ENCODE peak calls at places on chromosomes 11 and 22, in eight cellular contexts. One of them, this sample, is unnamed.

GRCh38 chr11:3014314-3014938 is 22.3 kb upstream of the NAP1L4 start:
- DNase-seq in LNCaP clone FGC: no peak
- DNase-seq in tibial nerve: no peak
- DNase-seq in thoracic aorta: no peak
- DNase-seq in stomach: no peak
- DNase-seq in PC-9: no peak
- DNase-seq in coronary artery: no peak
- DNase-seq in cardiac fibroblast: no peak
- DNase-seq in this sample: no peak

GRCh38 chr11:35418282-35418846 is 994 bp downstream of the SLC1A2 start:
- DNase-seq in LNCaP clone FGC: no peak
- DNase-seq in tibial nerve: no peak
- DNase-seq in thoracic aorta: no peak
- DNase-seq in stomach: no peak
- DNase-seq in PC-9: no peak
- DNase-seq in coronary artery: no peak
- DNase-seq in cardiac fibroblast: no peak
- DNase-seq in this sample: no peak

GRCh38 chr11:48169706-48170105 is 46.9 kb upstream of the OR4B1 start:
- DNase-seq in LNCaP clone FGC: no peak
- DNase-seq in tibial nerve: no peak
- DNase-seq in thoracic aorta: no peak
- DNase-seq in stomach: no peak
- DNase-seq in PC-9: no peak
- DNase-seq in coronary artery: no peak
- DNase-seq in cardiac fibroblast: peak
- DNase-seq in this sample: no peak

GRCh38 chr11:26365284-26365683 is 33.4 kb downstream of the ANO3 start:
- DNase-seq in LNCaP clone FGC: no peak
- DNase-seq in tibial nerve: no peak
- DNase-seq in thoracic aorta: no peak
- DNase-seq in stomach: no peak
- DNase-seq in PC-9: no peak
- DNase-seq in coronary artery: no peak
- DNase-seq in cardiac fibroblast: no peak
- DNase-seq in this sample: no peak

GRCh38 chr22:23000657-23001439 is 69.5 kb upstream of the GNAZ start:
- DNase-seq in LNCaP clone FGC: no peak
- DNase-seq in tibial nerve: no peak
- DNase-seq in thoracic aorta: no peak
- DNase-seq in stomach: no peak
- DNase-seq in PC-9: no peak
- DNase-seq in coronary artery: no peak
- DNase-seq in cardiac fibroblast: no peak
- DNase-seq in this sample: no peak

GRCh38 chr11:62539238-62539925 is 7.2 kb downstream of the AHNAK start:
- DNase-seq in LNCaP clone FGC: no peak
- DNase-seq in tibial nerve: no peak
- DNase-seq in thoracic aorta: no peak
- DNase-seq in stomach: peak
- DNase-seq in PC-9: peak
- DNase-seq in coronary artery: no peak
- DNase-seq in cardiac fibroblast: peak
- DNase-seq in this sample: peak

GRCh38 chr11:9740202-9740881 is 76.5 kb downstream of the SWAP70 start:
- DNase-seq in LNCaP clone FGC: peak
- DNase-seq in tibial nerve: no peak
- DNase-seq in thoracic aorta: no peak
- DNase-seq in stomach: no peak
- DNase-seq in PC-9: no peak
- DNase-seq in coronary artery: no peak
- DNase-seq in cardiac fibroblast: no peak
- DNase-seq in this sample: no peak

GRCh38 chr11:81301426-81301825 is 1432.2 kb downstream of the FAM181B start:
- DNase-seq in LNCaP clone FGC: no peak
- DNase-seq in tibial nerve: no peak
- DNase-seq in thoracic aorta: no peak
- DNase-seq in stomach: no peak
- DNase-seq in PC-9: no peak
- DNase-seq in coronary artery: no peak
- DNase-seq in cardiac fibroblast: no peak
- DNase-seq in this sample: no peak

GRCh38 chr22:37033605-37034430 is 14.3 kb downstream of the MPST start:
- DNase-seq in LNCaP clone FGC: no peak
- DNase-seq in tibial nerve: no peak
- DNase-seq in thoracic aorta: no peak
- DNase-seq in stomach: no peak
- DNase-seq in PC-9: peak
- DNase-seq in coronary artery: no peak
- DNase-seq in cardiac fibroblast: no peak
- DNase-seq in this sample: no peak

GRCh38 chr11:61587951-61588695 is 7.2 kb upstream of the SYT7 start:
- DNase-seq in LNCaP clone FGC: no peak
- DNase-seq in tibial nerve: no peak
- DNase-seq in thoracic aorta: no peak
- DNase-seq in stomach: peak
- DNase-seq in PC-9: peak
- DNase-seq in coronary artery: no peak
- DNase-seq in cardiac fibroblast: no peak
- DNase-seq in this sample: no peak

GRCh38 chr11:71940561-71941219 is 11.8 kb downstream of the RNF121 start:
- DNase-seq in LNCaP clone FGC: no peak
- DNase-seq in tibial nerve: no peak
- DNase-seq in thoracic aorta: no peak
- DNase-seq in stomach: no peak
- DNase-seq in PC-9: no peak
- DNase-seq in coronary artery: no peak
- DNase-seq in cardiac fibroblast: no peak
- DNase-seq in this sample: peak

DNA sequence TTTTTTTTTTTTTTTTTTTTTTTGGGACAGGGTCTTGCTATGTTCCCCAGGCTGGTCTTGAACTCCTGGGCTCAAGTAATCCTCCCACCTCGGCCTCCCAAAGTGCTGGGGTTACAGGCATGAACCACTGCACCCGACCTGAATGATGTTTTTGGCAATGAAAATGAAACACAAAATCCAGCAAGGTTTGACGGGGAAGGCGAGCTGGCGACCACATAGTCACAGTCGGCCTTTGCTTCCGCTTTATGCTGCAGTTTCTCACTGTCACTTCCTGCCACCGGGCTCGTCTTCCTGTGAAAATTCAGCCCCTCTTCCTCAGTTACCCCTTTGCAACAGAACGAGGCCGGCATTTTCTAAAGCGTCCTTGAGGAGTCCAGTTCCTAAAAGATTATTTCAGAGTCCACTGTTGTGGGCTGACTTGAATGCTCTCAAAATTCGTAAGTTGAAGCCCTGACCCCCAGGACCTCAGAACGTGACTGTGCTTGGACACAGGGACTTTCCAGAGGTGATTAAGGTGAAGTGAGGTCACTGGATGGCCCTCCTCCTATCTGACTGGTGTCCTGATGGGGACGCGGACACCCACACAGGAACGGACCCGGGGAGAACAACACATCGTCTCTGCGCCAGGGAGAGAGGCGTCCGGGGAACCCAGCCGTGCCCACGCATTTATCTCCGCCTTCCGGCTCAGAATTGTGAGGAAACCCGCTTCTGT is 2.9 kb upstream of the BID start:
- DNase-seq in LNCaP clone FGC: no peak
- DNase-seq in tibial nerve: no peak
- DNase-seq in thoracic aorta: no peak
- DNase-seq in stomach: peak
- DNase-seq in PC-9: no peak
- DNase-seq in coronary artery: no peak
- DNase-seq in cardiac fibroblast: no peak
- DNase-seq in this sample: no peak
- H3K4me3 ChIP-seq in LNCaP clone FGC: no peak
- H3K4me3 ChIP-seq in tibial nerve: no peak
- H3K4me3 ChIP-seq in thoracic aorta: peak
- H3K4me3 ChIP-seq in stomach: peak
- H3K4me3 ChIP-seq in PC-9: no peak
- H3K4me3 ChIP-seq in coronary artery: peak
- H3K4me3 ChIP-seq in cardiac fibroblast: no peak
- H3K4me3 ChIP-seq in this sample: no peak

GRCh38 chr11:17477361-17477760 is 716 bp upstream of the ABCC8 start:
- DNase-seq in LNCaP clone FGC: no peak
- DNase-seq in tibial nerve: no peak
- DNase-seq in thoracic aorta: no peak
- DNase-seq in stomach: no peak
- DNase-seq in PC-9: no peak
- DNase-seq in coronary artery: no peak
- DNase-seq in cardiac fibroblast: no peak
- DNase-seq in this sample: no peak

GRCh38 chr11:17475666-17476316 is 854 bp downstream of the ABCC8 start:
- DNase-seq in LNCaP clone FGC: no peak
- DNase-seq in tibial nerve: no peak
- DNase-seq in thoracic aorta: no peak
- DNase-seq in stomach: no peak
- DNase-seq in PC-9: no peak
- DNase-seq in coronary artery: no peak
- DNase-seq in cardiac fibroblast: no peak
- DNase-seq in this sample: no peak

GRCh38 chr11:17478064-17478463 is 1.4 kb upstream of the ABCC8 start:
- DNase-seq in LNCaP clone FGC: no peak
- DNase-seq in tibial nerve: no peak
- DNase-seq in thoracic aorta: no peak
- DNase-seq in stomach: no peak
- DNase-seq in PC-9: no peak
- DNase-seq in coronary artery: no peak
- DNase-seq in cardiac fibroblast: no peak
- DNase-seq in this sample: no peak

GRCh38 chr11:17476317-17477083 is at the start of gene ABCC8:
- DNase-seq in LNCaP clone FGC: no peak
- DNase-seq in tibial nerve: no peak
- DNase-seq in thoracic aorta: no peak
- DNase-seq in stomach: peak
- DNase-seq in PC-9: no peak
- DNase-seq in coronary artery: no peak
- DNase-seq in cardiac fibroblast: no peak
- DNase-seq in this sample: no peak

DNA sequence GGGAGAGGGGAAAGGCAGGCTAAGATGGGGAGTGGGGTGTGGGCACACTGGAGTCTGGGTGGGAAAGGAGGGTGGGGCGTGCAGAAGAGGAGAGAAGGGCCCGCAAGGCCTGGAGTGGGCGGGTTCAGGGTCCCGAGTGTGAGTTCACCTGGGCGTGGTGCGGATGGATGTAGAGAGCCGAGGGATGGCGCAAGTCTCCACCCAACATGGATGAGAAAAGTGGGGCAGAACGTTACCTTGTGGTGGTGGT is 364 bp upstream of the ABCC8 start:
- DNase-seq in LNCaP clone FGC: no peak
- DNase-seq in tibial nerve: no peak
- DNase-seq in thoracic aorta: no peak
- DNase-seq in stomach: no peak
- DNase-seq in PC-9: no peak
- DNase-seq in coronary artery: no peak
- DNase-seq in cardiac fibroblast: no peak
- DNase-seq in this sample: no peak
- TF ChIP-seq CTCF in LNCaP clone FGC: no peak
- TF ChIP-seq CTCF in tibial nerve: no peak
- TF ChIP-seq CTCF in thoracic aorta: no peak
- TF ChIP-seq CTCF in stomach: no peak
- TF ChIP-seq CTCF in PC-9: no peak
- TF ChIP-seq CTCF in coronary artery: no peak
- TF ChIP-seq CTCF in cardiac fibroblast: no peak
- TF ChIP-seq CTCF in this sample: no peak

DNA sequence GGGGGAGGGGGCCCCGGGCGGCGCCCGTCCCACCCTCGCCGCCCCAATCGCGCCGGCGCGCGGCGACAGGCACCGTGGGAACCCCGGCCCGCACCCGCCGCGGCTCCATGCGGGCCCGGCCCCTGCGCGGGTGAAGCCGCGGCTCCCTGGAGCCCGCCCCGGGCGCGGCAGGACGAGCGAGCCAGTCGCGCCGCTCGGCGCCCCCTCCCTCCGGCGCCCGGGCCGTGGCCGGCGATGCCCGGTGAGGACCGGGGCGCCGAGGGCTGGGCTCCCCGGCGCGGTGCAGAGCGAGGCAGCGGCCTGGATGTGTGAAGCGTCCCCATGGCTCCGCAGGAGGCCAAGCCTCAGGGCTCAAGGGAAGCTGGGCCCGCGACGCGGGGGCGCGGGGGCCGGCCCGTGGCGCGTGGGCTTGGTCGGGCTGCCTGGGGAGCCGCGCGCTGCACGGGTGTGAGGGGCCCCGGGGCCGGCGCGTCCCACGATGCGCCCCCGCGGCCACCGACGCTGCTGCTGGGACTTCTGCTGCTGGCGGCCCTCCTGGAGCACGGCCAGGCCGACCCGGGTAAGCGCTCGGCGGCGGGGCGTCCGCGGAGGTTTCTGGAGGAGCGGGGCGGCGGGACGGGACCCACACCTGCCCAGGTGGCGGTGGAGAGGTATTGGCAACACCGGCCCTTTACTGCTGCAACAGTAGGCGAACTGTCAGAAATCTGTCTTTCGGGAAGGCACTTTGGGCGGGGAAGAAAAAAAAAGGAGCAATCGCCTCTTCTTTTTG is 119.3 kb downstream of the HIPK3 start:
- DNase-seq in LNCaP clone FGC: no peak
- DNase-seq in tibial nerve: no peak
- DNase-seq in thoracic aorta: no peak
- DNase-seq in stomach: no peak
- DNase-seq in PC-9: no peak
- DNase-seq in coronary artery: no peak
- DNase-seq in cardiac fibroblast: no peak
- DNase-seq in this sample: peak
- H3K4me3 ChIP-seq in LNCaP clone FGC: no peak
- H3K4me3 ChIP-seq in tibial nerve: peak
- H3K4me3 ChIP-seq in thoracic aorta: peak
- H3K4me3 ChIP-seq in stomach: peak
- H3K4me3 ChIP-seq in PC-9: peak
- H3K4me3 ChIP-seq in coronary artery: peak
- H3K4me3 ChIP-seq in cardiac fibroblast: peak
- H3K4me3 ChIP-seq in this sample: peak

GRCh38 chr11:67073908-67074307 is 17.3 kb downstream of the RHOD start:
- DNase-seq in LNCaP clone FGC: no peak
- DNase-seq in tibial nerve: no peak
- DNase-seq in thoracic aorta: no peak
- DNase-seq in stomach: no peak
- DNase-seq in PC-9: no peak
- DNase-seq in coronary artery: no peak
- DNase-seq in cardiac fibroblast: no peak
- DNase-seq in this sample: no peak

GRCh38 chr11:67076202-67076601 is 19.6 kb downstream of the RHOD start:
- DNase-seq in LNCaP clone FGC: no peak
- DNase-seq in tibial nerve: no peak
- DNase-seq in thoracic aorta: no peak
- DNase-seq in stomach: no peak
- DNase-seq in PC-9: no peak
- DNase-seq in coronary artery: no peak
- DNase-seq in cardiac fibroblast: no peak
- DNase-seq in this sample: no peak

GRCh38 chr11:67072295-67072694 is 15.6 kb downstream of the RHOD start:
- DNase-seq in LNCaP clone FGC: no peak
- DNase-seq in tibial nerve: no peak
- DNase-seq in thoracic aorta: no peak
- DNase-seq in stomach: no peak
- DNase-seq in PC-9: no peak
- DNase-seq in coronary artery: no peak
- DNase-seq in cardiac fibroblast: no peak
- DNase-seq in this sample: no peak

GRCh38 chr11:67066333-67066709 is 9.7 kb downstream of the RHOD start:
- DNase-seq in LNCaP clone FGC: no peak
- DNase-seq in tibial nerve: no peak
- DNase-seq in thoracic aorta: no peak
- DNase-seq in stomach: no peak
- DNase-seq in PC-9: peak
- DNase-seq in coronary artery: no peak
- DNase-seq in cardiac fibroblast: no peak
- DNase-seq in this sample: no peak

GRCh38 chr11:67071420-67072284 is 15.0 kb downstream of the RHOD start:
- DNase-seq in LNCaP clone FGC: no peak
- DNase-seq in tibial nerve: peak
- DNase-seq in thoracic aorta: no peak
- DNase-seq in stomach: peak
- DNase-seq in PC-9: no peak
- DNase-seq in coronary artery: no peak
- DNase-seq in cardiac fibroblast: peak
- DNase-seq in this sample: no peak
- TF ChIP-seq CTCF in LNCaP clone FGC: peak
- TF ChIP-seq CTCF in tibial nerve: peak
- TF ChIP-seq CTCF in thoracic aorta: peak
- TF ChIP-seq CTCF in stomach: no peak
- TF ChIP-seq CTCF in PC-9: peak
- TF ChIP-seq CTCF in coronary artery: peak
- TF ChIP-seq CTCF in cardiac fibroblast: peak
- TF ChIP-seq CTCF in this sample: peak

This sample was measured in foreskin fibroblast.